ENCODE peak calls at places on chromosomes 11 and 22, in ten cellular contexts. Z, R, X, L, N, G, U, I, T and O are unnamed samples.
A peak's percentile ranks its signal among the peaks of the same experiment; 100 is the strongest.

GRCh38 chr11:130999086-130999485 is 82.8 kb upstream of the SNX19 start:
- DNase-seq in Z (peak; percentile 72), R (no peak), X (no peak), L (no peak), N (peak; percentile 58), G (peak; percentile 64), U (no peak), I (no peak), T (no peak), O (no peak)

GRCh38 chr11:69314555-69314954 is 20.6 kb downstream of the MYEOV start:
- DNase-seq in Z (no peak), R (no peak), X (no peak), L (no peak), N (no peak), G (no peak), U (no peak), I (no peak), T (no peak), O (no peak)

GRCh38 chr22:21861290-21861848 is 6.1 kb downstream of the MAPK1 start:
- DNase-seq in Z (no peak), R (no peak), X (no peak), L (no peak), N (no peak), G (no peak), U (no peak), I (no peak), T (no peak), O (no peak)

GRCh38 chr22:28474248-28474647 is 205.4 kb downstream of the TTC28 start:
- DNase-seq in Z (no peak), R (no peak), X (no peak), L (no peak), N (no peak), G (no peak), U (no peak), I (no peak), T (no peak), O (no peak)

GRCh38 chr11:61357894-61358239 is 3.8 kb downstream of the CYB561A3 start:
- DNase-seq in Z (no peak), R (no peak), X (no peak), L (no peak), N (no peak), G (no peak), U (no peak), I (no peak), T (no peak), O (no peak)

GRCh38 chr11:94649254-94649653 is 82.1 kb downstream of the PIWIL4 start:
- DNase-seq in Z (no peak), R (no peak), X (no peak), L (no peak), N (no peak), G (no peak), U (no peak), I (no peak), T (no peak), O (no peak)

GRCh38 chr11:10657308-10658271 is 36.0 kb downstream of the IRAG1 start:
- DNase-seq in Z (peak; percentile 82), R (no peak), X (no peak), L (peak; percentile 14), N (peak; percentile 82), G (peak; percentile 54), U (no peak), I (peak; percentile 80), T (no peak), O (no peak)

GRCh38 chr11:14542384-14542783 is 22.2 kb upstream of the PSMA1 start:
- DNase-seq in Z (no peak), R (no peak), X (no peak), L (no peak), N (no peak), G (peak; percentile 37), U (no peak), I (no peak), T (no peak), O (no peak)

GRCh38 chr11:44005076-44005800 is 42.5 kb upstream of the ACCSL start:
- DNase-seq in Z (no peak), R (no peak), X (peak; percentile 23), L (peak; percentile 31), N (no peak), G (no peak), U (no peak), I (peak; percentile 58), T (no peak), O (no peak)

GRCh38 chr22:37032535-37033460 is 13.3 kb downstream of the MPST start:
- DNase-seq in Z (peak; percentile 97), R (peak; percentile 60), X (peak; percentile 85), L (peak; percentile 54), N (peak; percentile 37), G (no peak), U (no peak), I (no peak), T (peak; percentile 55), O (peak; percentile 87)

GRCh38 chr22:11627436-11627797 is 3900.6 kb upstream of the OR11H1 start:
- DNase-seq in Z (no peak), R (no peak), X (no peak), L (no peak), N (no peak), G (peak; percentile 23), U (no peak), I (no peak), T (no peak), O (no peak)

GRCh38 chr11:69437001-69437875 is 44.2 kb upstream of the LINC01488 start:
- DNase-seq in Z (no peak), R (peak; percentile 91), X (no peak), L (peak; percentile 55), N (no peak), G (no peak), U (no peak), I (no peak), T (peak; percentile 49), O (peak; percentile 52)

GRCh38 chr11:94513091-94513490 is 830 bp downstream of the C11orf97 start:
- DNase-seq in Z (no peak), R (no peak), X (no peak), L (no peak), N (no peak), G (no peak), U (no peak), I (no peak), T (no peak), O (no peak)

GRCh38 chr22:46224044-46224746 is 25.9 kb downstream of the CDPF1 start:
- DNase-seq in Z (no peak), R (no peak), X (no peak), L (no peak), N (no peak), G (no peak), U (no peak), I (peak; percentile 85), T (no peak), O (no peak)

GRCh38 chr11:34345012-34345804 is 12.6 kb downstream of the ABTB2 start:
- DNase-seq in Z (peak; percentile 77), R (peak; percentile 54), X (peak; percentile 49), L (no peak), N (peak; percentile 66), G (no peak), U (no peak), I (peak; percentile 70), T (no peak), O (peak; percentile 60)

GRCh38 chr11:6705905-6706535 is 22.9 kb upstream of the MRPL17 start:
- DNase-seq in Z (peak; percentile 75), R (peak; percentile 45), X (peak; percentile 54), L (peak; percentile 80), N (peak; percentile 63), G (peak; percentile 66), U (no peak), I (peak; percentile 83), T (no peak), O (peak; percentile 65)

GRCh38 chr22:49963647-49964026 is 3.1 kb downstream of the PIM3 start:
- DNase-seq in Z (no peak), R (no peak), X (peak; percentile 75), L (no peak), N (no peak), G (no peak), U (peak; percentile 5), I (peak; percentile 75), T (no peak), O (peak; percentile 26)
- H3K4me3 ChIP-seq in Z (no peak overlapping the region), R (no peak overlapping the region), X (peak overlapping the region; percentile 89), L (no peak overlapping the region), N (no peak overlapping the region), G (peak overlapping the region; percentile 64), U (peak overlapping the region; percentile 89), I (peak overlapping the region; percentile 70), T (no peak overlapping the region), O (no peak overlapping the region)

DNA sequence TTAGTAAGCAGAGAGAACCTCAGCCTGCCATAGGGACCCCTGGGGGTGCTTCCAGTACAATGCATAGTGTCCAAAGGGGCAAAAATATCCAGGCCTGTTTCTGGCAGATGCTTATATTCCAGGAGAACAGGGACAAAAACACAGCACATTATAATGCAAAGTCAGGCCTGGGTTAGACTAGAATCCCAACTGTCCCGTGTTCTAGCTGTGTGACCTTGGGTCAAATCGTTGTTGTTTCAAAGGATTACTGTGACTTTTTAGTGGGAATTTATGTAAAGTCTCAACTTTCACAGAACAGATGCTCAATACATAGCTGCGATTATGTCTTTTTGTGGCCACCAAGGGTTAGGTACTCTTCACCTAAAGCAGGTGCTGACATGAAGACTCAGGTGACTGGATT is 86.0 kb downstream of the USP35 start:
- DNase-seq in Z (no peak), R (no peak), X (no peak), L (no peak), N (no peak), G (no peak), U (no peak), I (no peak), T (no peak), O (no peak)
- TF ChIP-seq CTCF in Z (no peak), R (no peak), X (no peak), L (no peak), N (no peak), G (no peak), U (no peak), I (no peak), T (no peak), O (no peak)

DNA sequence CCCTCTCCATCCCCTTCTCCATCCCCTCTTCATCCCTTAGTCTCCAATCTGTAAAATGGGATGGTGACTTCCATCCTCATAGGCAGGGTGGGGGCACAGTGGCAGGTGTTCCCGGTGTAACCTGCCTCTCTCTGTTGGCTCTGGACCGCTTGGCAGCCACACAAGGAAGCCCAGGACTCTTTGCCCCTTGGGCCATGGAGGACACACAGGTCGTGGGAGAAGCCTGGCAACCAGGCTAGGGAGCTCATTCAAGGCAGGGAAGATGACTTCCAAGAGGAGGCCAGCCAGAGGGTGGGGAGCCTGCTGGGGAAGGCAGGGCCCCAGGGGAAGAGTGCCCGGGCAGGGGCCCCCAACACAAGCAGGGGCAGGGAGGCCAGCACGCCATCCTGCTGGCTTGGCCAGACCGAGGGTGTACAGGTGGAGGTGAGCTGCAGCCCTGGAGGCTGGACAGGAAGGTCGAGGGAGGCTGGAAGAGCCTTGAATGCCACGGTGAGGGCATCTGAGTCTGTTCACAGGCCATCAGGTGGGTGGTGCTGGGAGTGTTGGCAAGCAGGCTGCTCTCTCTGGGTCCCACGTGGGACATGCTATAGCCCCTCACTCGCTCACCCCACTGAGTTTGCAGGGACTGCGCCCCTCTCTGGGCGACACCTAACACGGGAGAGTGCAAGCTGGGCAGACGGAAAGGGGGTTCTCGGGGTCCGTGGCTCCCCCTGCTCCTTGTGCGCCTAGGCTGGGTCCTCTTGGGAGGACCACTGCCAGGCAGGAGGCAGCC is 15.5 kb upstream of the CTSD start:
- DNase-seq in Z (no peak), R (no peak), X (no peak), L (no peak), N (no peak), G (no peak), U (no peak), I (no peak), T (no peak), O (no peak)
- H3K27ac ChIP-seq in Z (no peak overlapping the region), R (no peak overlapping the region), X (no peak overlapping the region), L (no peak overlapping the region), N (no peak overlapping the region), G (no peak overlapping the region), U (no peak overlapping the region), I (no peak overlapping the region), T (no peak overlapping the region), O (no peak overlapping the region)

GRCh38 chr11:118917488-118918127 is 8.1 kb downstream of the BCL9L start:
- DNase-seq in Z (peak; percentile 95), R (peak; percentile 49), X (no peak), L (no peak), N (peak; percentile 91), G (no peak), U (no peak), I (peak; percentile 91), T (no peak), O (peak; percentile 67)
- H3K4me3 ChIP-seq in Z (no peak overlapping the region), R (no peak overlapping the region), X (peak overlapping the region; percentile 97), L (peak overlapping the region; percentile 35), N (no peak overlapping the region), G (no peak overlapping the region), U (peak overlapping the region; percentile 98), I (no peak overlapping the region), T (no peak overlapping the region), O (no peak overlapping the region)